ENCODE peak calls at places on chromosomes 6 and 20, in eight cellular contexts. One of them, this sample, is unnamed.

GRCh38 chr20:61450549-61450948 is 198.5 kb downstream of the CDH4 start:
- DNase-seq in left ventricle myocardium inferior: no peak
- DNase-seq in psoas muscle: no peak
- DNase-seq in endothelial cell: no peak
- DNase-seq in HL-60: no peak
- DNase-seq in PC-3: no peak
- DNase-seq in HCT116: no peak
- DNase-seq in activated B cell treated with CpG ODN at 0.5 μM for 24 hours: no peak
- DNase-seq in this sample: no peak

GRCh38 chr6:35703554-35703953 is 14.8 kb upstream of the FKBP5 start:
- DNase-seq in left ventricle myocardium inferior: no peak
- DNase-seq in psoas muscle: no peak
- DNase-seq in endothelial cell: no peak
- DNase-seq in HL-60: no peak
- DNase-seq in PC-3: no peak
- DNase-seq in HCT116: no peak
- DNase-seq in activated B cell treated with CpG ODN at 0.5 μM for 24 hours: no peak
- DNase-seq in this sample: no peak

GRCh38 chr6:125310994-125311649 is 9.4 kb upstream of the HDDC2 start:
- DNase-seq in left ventricle myocardium inferior: no peak
- DNase-seq in psoas muscle: no peak
- DNase-seq in endothelial cell: peak; percentile 36
- DNase-seq in HL-60: no peak
- DNase-seq in PC-3: peak; percentile 70
- DNase-seq in HCT116: peak; percentile 55
- DNase-seq in activated B cell treated with CpG ODN at 0.5 μM for 24 hours: no peak
- DNase-seq in this sample: no peak

GRCh38 chr20:9884061-9884460 is 45.2 kb upstream of the PAK5 start:
- DNase-seq in left ventricle myocardium inferior: no peak
- DNase-seq in psoas muscle: no peak
- DNase-seq in endothelial cell: no peak
- DNase-seq in HL-60: no peak
- DNase-seq in PC-3: peak; percentile 35
- DNase-seq in HCT116: no peak
- DNase-seq in activated B cell treated with CpG ODN at 0.5 μM for 24 hours: no peak
- DNase-seq in this sample: no peak

GRCh38 chr6:48733581-48733980 is 622.6 kb upstream of the PTCHD4 start:
- DNase-seq in left ventricle myocardium inferior: no peak
- DNase-seq in psoas muscle: no peak
- DNase-seq in endothelial cell: no peak
- DNase-seq in HL-60: no peak
- DNase-seq in PC-3: peak; percentile 72
- DNase-seq in HCT116: no peak
- DNase-seq in activated B cell treated with CpG ODN at 0.5 μM for 24 hours: no peak
- DNase-seq in this sample: no peak

GRCh38 chr6:156988276-156989158 is 211.3 kb downstream of the ARID1B start:
- DNase-seq in left ventricle myocardium inferior: no peak
- DNase-seq in psoas muscle: no peak
- DNase-seq in endothelial cell: no peak
- DNase-seq in HL-60: no peak
- DNase-seq in PC-3: no peak
- DNase-seq in HCT116: no peak
- DNase-seq in activated B cell treated with CpG ODN at 0.5 μM for 24 hours: peak; percentile 41
- DNase-seq in this sample: no peak

GRCh38 chr6:42704937-42705374 is 17.4 kb downstream of the PRPH2 start:
- DNase-seq in left ventricle myocardium inferior: no peak
- DNase-seq in psoas muscle: no peak
- DNase-seq in endothelial cell: no peak
- DNase-seq in HL-60: no peak
- DNase-seq in PC-3: peak; percentile 42
- DNase-seq in HCT116: no peak
- DNase-seq in activated B cell treated with CpG ODN at 0.5 μM for 24 hours: no peak
- DNase-seq in this sample: no peak

GRCh38 chr6:123745877-123746276 is 57.8 kb upstream of the NKAIN2 start:
- DNase-seq in left ventricle myocardium inferior: no peak
- DNase-seq in psoas muscle: no peak
- DNase-seq in endothelial cell: no peak
- DNase-seq in HL-60: no peak
- DNase-seq in PC-3: no peak
- DNase-seq in HCT116: no peak
- DNase-seq in activated B cell treated with CpG ODN at 0.5 μM for 24 hours: no peak
- DNase-seq in this sample: no peak

GRCh38 chr6:133952815-133953633 is at the start of gene TBPL1:
- DNase-seq in left ventricle myocardium inferior: peak; percentile 95
- DNase-seq in psoas muscle: peak; percentile 96
- DNase-seq in endothelial cell: peak; percentile 93
- DNase-seq in HL-60: peak; percentile 82
- DNase-seq in PC-3: peak; percentile 85
- DNase-seq in HCT116: peak; percentile 91
- DNase-seq in activated B cell treated with CpG ODN at 0.5 μM for 24 hours: peak; percentile 83
- DNase-seq in this sample: peak; percentile 87

GRCh38 chr6:133955136-133955576 is 2.1 kb downstream of the TBPL1 start:
- DNase-seq in left ventricle myocardium inferior: no peak
- DNase-seq in psoas muscle: no peak
- DNase-seq in endothelial cell: no peak
- DNase-seq in HL-60: no peak
- DNase-seq in PC-3: no peak
- DNase-seq in HCT116: no peak
- DNase-seq in activated B cell treated with CpG ODN at 0.5 μM for 24 hours: no peak
- DNase-seq in this sample: no peak

GRCh38 chr6:133951227-133951626 is 1.8 kb upstream of the TBPL1 start:
- DNase-seq in left ventricle myocardium inferior: no peak
- DNase-seq in psoas muscle: no peak
- DNase-seq in endothelial cell: no peak
- DNase-seq in HL-60: no peak
- DNase-seq in PC-3: no peak
- DNase-seq in HCT116: no peak
- DNase-seq in activated B cell treated with CpG ODN at 0.5 μM for 24 hours: no peak
- DNase-seq in this sample: no peak

GRCh38 chr6:133953634-133954415 is 801 bp downstream of the TBPL1 start:
- DNase-seq in left ventricle myocardium inferior: no peak
- DNase-seq in psoas muscle: no peak
- DNase-seq in endothelial cell: no peak
- DNase-seq in HL-60: no peak
- DNase-seq in PC-3: no peak
- DNase-seq in HCT116: no peak
- DNase-seq in activated B cell treated with CpG ODN at 0.5 μM for 24 hours: no peak
- DNase-seq in this sample: no peak

GRCh38 chr6:133951881-133952814 is 876 bp upstream of the TBPL1 start:
- DNase-seq in left ventricle myocardium inferior: peak; percentile 67
- DNase-seq in psoas muscle: peak; percentile 82
- DNase-seq in endothelial cell: peak; percentile 61
- DNase-seq in HL-60: peak; percentile 31
- DNase-seq in PC-3: peak; percentile 66
- DNase-seq in HCT116: peak; percentile 49
- DNase-seq in activated B cell treated with CpG ODN at 0.5 μM for 24 hours: peak; percentile 66
- DNase-seq in this sample: no peak
- TF ChIP-seq CTCF in left ventricle myocardium inferior: peak; percentile 59
- TF ChIP-seq CTCF in psoas muscle: peak; percentile 25
- TF ChIP-seq CTCF in endothelial cell: peak; percentile 67
- TF ChIP-seq CTCF in HL-60: no peak
- TF ChIP-seq CTCF in PC-3: peak; percentile 30
- TF ChIP-seq CTCF in HCT116: no peak
- TF ChIP-seq CTCF in activated B cell treated with CpG ODN at 0.5 μM for 24 hours: no peak
- TF ChIP-seq CTCF in this sample: peak; percentile 26

GRCh38 chr6:111870751-111871064 is 2.5 kb downstream of the FYN start:
- DNase-seq in left ventricle myocardium inferior: no peak
- DNase-seq in psoas muscle: no peak
- DNase-seq in endothelial cell: no peak
- DNase-seq in HL-60: no peak
- DNase-seq in PC-3: peak; percentile 54
- DNase-seq in HCT116: no peak
- DNase-seq in activated B cell treated with CpG ODN at 0.5 μM for 24 hours: no peak
- DNase-seq in this sample: no peak

GRCh38 chr6:111871207-111871606 is 2.0 kb downstream of the FYN start:
- DNase-seq in left ventricle myocardium inferior: no peak
- DNase-seq in psoas muscle: no peak
- DNase-seq in endothelial cell: no peak
- DNase-seq in HL-60: no peak
- DNase-seq in PC-3: no peak
- DNase-seq in HCT116: no peak
- DNase-seq in activated B cell treated with CpG ODN at 0.5 μM for 24 hours: no peak
- DNase-seq in this sample: no peak

GRCh38 chr6:111872521-111873177 is 603 bp downstream of the FYN start:
- DNase-seq in left ventricle myocardium inferior: peak; percentile 37
- DNase-seq in psoas muscle: peak; percentile 71
- DNase-seq in endothelial cell: no peak
- DNase-seq in HL-60: no peak
- DNase-seq in PC-3: no peak
- DNase-seq in HCT116: no peak
- DNase-seq in activated B cell treated with CpG ODN at 0.5 μM for 24 hours: peak; percentile 61
- DNase-seq in this sample: no peak

GRCh38 chr6:111871725-111872520 is 1.3 kb downstream of the FYN start:
- DNase-seq in left ventricle myocardium inferior: peak; percentile 26
- DNase-seq in psoas muscle: no peak
- DNase-seq in endothelial cell: peak; percentile 46
- DNase-seq in HL-60: no peak
- DNase-seq in PC-3: peak; percentile 26
- DNase-seq in HCT116: no peak
- DNase-seq in activated B cell treated with CpG ODN at 0.5 μM for 24 hours: no peak
- DNase-seq in this sample: no peak

DNA sequence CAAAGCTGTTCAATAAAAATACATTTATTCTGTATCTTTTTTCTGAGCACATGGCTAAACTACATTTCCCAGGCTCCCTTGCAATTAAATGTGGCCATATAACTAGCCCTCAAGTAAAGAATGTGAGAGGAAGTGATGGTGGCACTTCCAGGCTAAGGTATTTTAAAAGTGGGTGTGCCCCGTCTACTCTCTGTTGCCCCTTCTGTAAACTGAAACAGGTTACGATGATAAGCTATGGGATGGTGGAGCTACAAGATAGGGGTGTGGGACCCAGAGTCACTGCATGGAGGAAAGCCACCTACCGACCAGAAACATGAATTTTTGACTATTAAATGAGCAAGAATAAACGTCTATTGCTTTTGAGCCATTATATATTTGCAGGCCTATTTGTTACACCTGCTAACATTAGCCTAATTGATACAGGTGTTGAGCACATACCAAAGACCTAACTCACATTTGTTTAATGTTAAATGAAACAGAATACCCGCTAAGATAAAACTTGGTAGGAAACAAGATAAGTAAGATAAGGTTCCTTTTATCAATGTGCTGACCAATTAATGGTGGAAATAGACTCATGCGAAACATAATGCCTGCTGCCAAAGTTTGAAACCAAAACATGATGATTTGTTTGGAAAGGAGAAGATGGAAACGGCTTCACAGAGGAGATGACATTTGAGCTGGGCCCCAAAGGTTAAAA is 3.0 kb downstream of the FYN start:
- DNase-seq in left ventricle myocardium inferior: no peak
- DNase-seq in psoas muscle: no peak
- DNase-seq in endothelial cell: no peak
- DNase-seq in HL-60: no peak
- DNase-seq in PC-3: no peak
- DNase-seq in HCT116: no peak
- DNase-seq in activated B cell treated with CpG ODN at 0.5 μM for 24 hours: no peak
- DNase-seq in this sample: no peak
- TF ChIP-seq CTCF in left ventricle myocardium inferior: no peak
- TF ChIP-seq CTCF in psoas muscle: no peak
- TF ChIP-seq CTCF in endothelial cell: no peak
- TF ChIP-seq CTCF in HL-60: no peak
- TF ChIP-seq CTCF in PC-3: no peak
- TF ChIP-seq CTCF in HCT116: no peak
- TF ChIP-seq CTCF in activated B cell treated with CpG ODN at 0.5 μM for 24 hours: no peak
- TF ChIP-seq CTCF in this sample: no peak

GRCh38 chr20:3659492-3660261 is 3.5 kb downstream of the GFRA4 start:
- DNase-seq in left ventricle myocardium inferior: no peak
- DNase-seq in psoas muscle: peak; percentile 43
- DNase-seq in endothelial cell: no peak
- DNase-seq in HL-60: no peak
- DNase-seq in PC-3: no peak
- DNase-seq in HCT116: no peak
- DNase-seq in activated B cell treated with CpG ODN at 0.5 μM for 24 hours: no peak
- DNase-seq in this sample: no peak

GRCh38 chr20:3661836-3662665 is 1.1 kb downstream of the GFRA4 start:
- DNase-seq in left ventricle myocardium inferior: no peak
- DNase-seq in psoas muscle: no peak
- DNase-seq in endothelial cell: no peak
- DNase-seq in HL-60: no peak
- DNase-seq in PC-3: no peak
- DNase-seq in HCT116: no peak
- DNase-seq in activated B cell treated with CpG ODN at 0.5 μM for 24 hours: no peak
- DNase-seq in this sample: no peak

GRCh38 chr20:3661060-3661820 is 2.0 kb downstream of the GFRA4 start:
- DNase-seq in left ventricle myocardium inferior: no peak
- DNase-seq in psoas muscle: peak; percentile 47
- DNase-seq in endothelial cell: no peak
- DNase-seq in HL-60: no peak
- DNase-seq in PC-3: no peak
- DNase-seq in HCT116: no peak
- DNase-seq in activated B cell treated with CpG ODN at 0.5 μM for 24 hours: no peak
- DNase-seq in this sample: no peak

GRCh38 chr20:3658708-3659491 is 4.3 kb downstream of the GFRA4 start:
- DNase-seq in left ventricle myocardium inferior: no peak
- DNase-seq in psoas muscle: no peak
- DNase-seq in endothelial cell: no peak
- DNase-seq in HL-60: peak; percentile 55
- DNase-seq in PC-3: no peak
- DNase-seq in HCT116: no peak
- DNase-seq in activated B cell treated with CpG ODN at 0.5 μM for 24 hours: no peak
- DNase-seq in this sample: no peak

DNA sequence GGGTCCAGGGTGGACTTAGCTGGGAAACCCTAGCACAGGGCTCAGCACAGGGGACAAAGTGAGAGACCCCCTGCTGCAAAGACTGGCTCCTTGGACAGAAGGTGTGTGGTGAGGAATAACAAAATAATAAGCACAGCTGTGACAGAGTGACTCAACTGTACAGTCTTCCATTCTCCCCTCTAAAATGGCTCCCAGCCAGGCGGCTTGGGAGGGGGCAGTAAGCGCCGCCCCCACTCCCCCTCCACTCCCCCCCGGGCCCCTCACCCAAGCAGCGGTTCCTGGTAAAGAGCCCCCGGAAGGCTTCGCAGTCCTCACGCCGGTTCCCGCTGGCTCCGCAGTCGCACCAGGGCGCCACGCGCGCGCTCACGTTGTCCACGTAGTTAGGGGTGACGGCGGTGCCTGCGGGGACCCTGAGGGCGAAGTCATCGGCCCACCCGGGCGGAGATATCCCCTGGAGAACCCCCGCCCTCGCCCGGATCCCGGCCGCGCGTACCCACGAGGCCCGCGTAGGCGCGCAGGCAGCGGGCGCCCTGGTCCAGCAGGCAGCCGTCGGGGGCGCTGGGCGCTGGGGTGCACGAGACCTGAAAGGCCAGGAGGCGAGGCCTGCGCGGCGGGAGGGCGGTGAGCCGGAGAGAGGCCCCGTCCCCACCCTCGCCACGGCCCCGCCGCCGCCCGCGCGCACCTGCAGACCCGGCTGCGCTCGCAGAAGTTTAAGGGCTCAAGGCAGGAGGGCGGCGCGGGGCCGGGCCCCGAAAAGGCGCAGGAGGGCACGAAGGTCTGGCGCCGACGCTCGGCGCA is 2.7 kb downstream of the GFRA4 start:
- DNase-seq in left ventricle myocardium inferior: no peak
- DNase-seq in psoas muscle: peak; percentile 42
- DNase-seq in endothelial cell: no peak
- DNase-seq in HL-60: no peak
- DNase-seq in PC-3: no peak
- DNase-seq in HCT116: no peak
- DNase-seq in activated B cell treated with CpG ODN at 0.5 μM for 24 hours: no peak
- DNase-seq in this sample: no peak
- TF ChIP-seq CTCF in left ventricle myocardium inferior: no peak
- TF ChIP-seq CTCF in psoas muscle: no peak
- TF ChIP-seq CTCF in endothelial cell: no peak
- TF ChIP-seq CTCF in HL-60: no peak
- TF ChIP-seq CTCF in PC-3: no peak
- TF ChIP-seq CTCF in HCT116: no peak
- TF ChIP-seq CTCF in activated B cell treated with CpG ODN at 0.5 μM for 24 hours: no peak
- TF ChIP-seq CTCF in this sample: no peak

GRCh38 chr20:36656733-36657132 is 10.7 kb upstream of the SLA2 start:
- DNase-seq in left ventricle myocardium inferior: no peak
- DNase-seq in psoas muscle: no peak
- DNase-seq in endothelial cell: no peak
- DNase-seq in HL-60: no peak
- DNase-seq in PC-3: no peak
- DNase-seq in HCT116: no peak
- DNase-seq in activated B cell treated with CpG ODN at 0.5 μM for 24 hours: no peak
- DNase-seq in this sample: no peak
- TF ChIP-seq CTCF in left ventricle myocardium inferior: no peak
- TF ChIP-seq CTCF in psoas muscle: no peak
- TF ChIP-seq CTCF in endothelial cell: no peak
- TF ChIP-seq CTCF in HL-60: no peak
- TF ChIP-seq CTCF in PC-3: no peak
- TF ChIP-seq CTCF in HCT116: no peak
- TF ChIP-seq CTCF in activated B cell treated with CpG ODN at 0.5 μM for 24 hours: no peak
- TF ChIP-seq CTCF in this sample: no peak